ENCODE peak calls at places on chromosomes 1 and 21, in ten cellular contexts. One of them, this sample, is unnamed.

GRCh38 chr1:235024706-235025421 is 103.8 kb downstream of the TOMM20 start:
- DNase-seq in prostate gland: no peak
- DNase-seq in left ventricle myocardium inferior: no peak
- DNase-seq in left lung: no peak
- DNase-seq in AG04450: no peak
- DNase-seq in astrocyte: no peak
- DNase-seq in IMR-90: no peak
- DNase-seq in transverse colon: no peak
- DNase-seq in heart left ventricle: no peak
- DNase-seq in hepatocyte: no peak
- DNase-seq in this sample: no peak

GRCh38 chr1:6348511-6349191 is 44.9 kb downstream of the ACOT7 start:
- DNase-seq in left lung: no peak
- DNase-seq in hepatocyte: no peak
- DNase-seq in AG04450: no peak
- DNase-seq in IMR-90: peak
- DNase-seq in transverse colon: peak
- DNase-seq in prostate gland: no peak
- DNase-seq in left ventricle myocardium inferior: peak
- DNase-seq in astrocyte: peak
- DNase-seq in heart left ventricle: no peak
- DNase-seq in this sample: no peak

GRCh38 chr1:42214447-42214871 is 49.9 kb upstream of the GUCA2A start:
- DNase-seq in IMR-90: peak
- DNase-seq in transverse colon: peak
- DNase-seq in AG04450: no peak
- DNase-seq in heart left ventricle: no peak
- DNase-seq in left ventricle myocardium inferior: no peak
- DNase-seq in astrocyte: peak
- DNase-seq in hepatocyte: peak
- DNase-seq in prostate gland: peak
- DNase-seq in left lung: no peak
- DNase-seq in this sample: no peak

GRCh38 chr1:221998186-221998612 is 256.3 kb upstream of the DUSP10 start:
- DNase-seq in left lung: no peak
- DNase-seq in IMR-90: peak
- DNase-seq in transverse colon: no peak
- DNase-seq in heart left ventricle: peak
- DNase-seq in AG04450: no peak
- DNase-seq in hepatocyte: no peak
- DNase-seq in prostate gland: no peak
- DNase-seq in left ventricle myocardium inferior: no peak
- DNase-seq in astrocyte: peak
- DNase-seq in this sample: no peak

GRCh38 chr1:193306430-193306829 is 120.0 kb upstream of the B3GALT2 start:
- DNase-seq in hepatocyte: no peak
- DNase-seq in astrocyte: no peak
- DNase-seq in AG04450: no peak
- DNase-seq in heart left ventricle: no peak
- DNase-seq in left ventricle myocardium inferior: no peak
- DNase-seq in prostate gland: peak
- DNase-seq in IMR-90: no peak
- DNase-seq in transverse colon: no peak
- DNase-seq in left lung: no peak
- DNase-seq in this sample: no peak

GRCh38 chr21:41747943-41748738 is 18.7 kb downstream of the RIPK4 start:
- DNase-seq in IMR-90: no peak
- DNase-seq in hepatocyte: no peak
- DNase-seq in prostate gland: no peak
- DNase-seq in transverse colon: no peak
- DNase-seq in astrocyte: no peak
- DNase-seq in left lung: no peak
- DNase-seq in left ventricle myocardium inferior: no peak
- DNase-seq in AG04450: no peak
- DNase-seq in heart left ventricle: peak
- DNase-seq in this sample: no peak

GRCh38 chr1:159204071-159204790 is 444 bp upstream of the ACKR1 start:
- DNase-seq in AG04450: no peak
- DNase-seq in left ventricle myocardium inferior: no peak
- DNase-seq in prostate gland: no peak
- DNase-seq in left lung: no peak
- DNase-seq in IMR-90: no peak
- DNase-seq in hepatocyte: no peak
- DNase-seq in astrocyte: no peak
- DNase-seq in heart left ventricle: no peak
- DNase-seq in transverse colon: no peak
- DNase-seq in this sample: no peak

GRCh38 chr1:207239874-207240273 is 81.6 kb upstream of the CD55 start:
- DNase-seq in transverse colon: no peak
- DNase-seq in astrocyte: no peak
- DNase-seq in left ventricle myocardium inferior: no peak
- DNase-seq in hepatocyte: peak
- DNase-seq in prostate gland: no peak
- DNase-seq in IMR-90: no peak
- DNase-seq in left lung: no peak
- DNase-seq in AG04450: no peak
- DNase-seq in heart left ventricle: no peak
- DNase-seq in this sample: no peak

GRCh38 chr1:41539999-41540398 is 55.5 kb upstream of the EDN2 start:
- DNase-seq in hepatocyte: no peak
- DNase-seq in left ventricle myocardium inferior: no peak
- DNase-seq in transverse colon: peak
- DNase-seq in prostate gland: no peak
- DNase-seq in heart left ventricle: no peak
- DNase-seq in IMR-90: no peak
- DNase-seq in astrocyte: no peak
- DNase-seq in left lung: no peak
- DNase-seq in AG04450: no peak
- DNase-seq in this sample: no peak

GRCh38 chr1:110783292-110783918 is 89.5 kb upstream of the CD53 start:
- DNase-seq in transverse colon: peak
- DNase-seq in left lung: no peak
- DNase-seq in astrocyte: peak
- DNase-seq in prostate gland: peak
- DNase-seq in hepatocyte: peak
- DNase-seq in left ventricle myocardium inferior: no peak
- DNase-seq in heart left ventricle: peak
- DNase-seq in AG04450: peak
- DNase-seq in IMR-90: peak
- DNase-seq in this sample: no peak

GRCh38 chr1:154404984-154405761 is at the start of gene IL6R:
- DNase-seq in hepatocyte: peak
- DNase-seq in left ventricle myocardium inferior: peak
- DNase-seq in IMR-90: peak
- DNase-seq in heart left ventricle: peak
- DNase-seq in left lung: peak
- DNase-seq in prostate gland: peak
- DNase-seq in astrocyte: peak
- DNase-seq in AG04450: peak
- DNase-seq in transverse colon: peak
- DNase-seq in this sample: peak

GRCh38 chr1:212749924-212750535 is 41.5 kb downstream of the NSL1 start:
- DNase-seq in left ventricle myocardium inferior: no peak
- DNase-seq in IMR-90: peak
- DNase-seq in prostate gland: no peak
- DNase-seq in AG04450: peak
- DNase-seq in left lung: no peak
- DNase-seq in astrocyte: peak
- DNase-seq in heart left ventricle: no peak
- DNase-seq in hepatocyte: peak
- DNase-seq in transverse colon: no peak
- DNase-seq in this sample: no peak

GRCh38 chr1:213326666-213327317 is 275.8 kb downstream of the RPS6KC1 start:
- DNase-seq in AG04450: peak
- DNase-seq in transverse colon: peak
- DNase-seq in left ventricle myocardium inferior: peak
- DNase-seq in left lung: no peak
- DNase-seq in prostate gland: no peak
- DNase-seq in hepatocyte: no peak
- DNase-seq in IMR-90: peak
- DNase-seq in heart left ventricle: peak
- DNase-seq in astrocyte: peak
- DNase-seq in this sample: no peak

GRCh38 chr1:167517535-167518330 is 596 bp downstream of the CD247 start:
- DNase-seq in AG04450: no peak
- DNase-seq in heart left ventricle: no peak
- DNase-seq in left lung: peak
- DNase-seq in prostate gland: no peak
- DNase-seq in IMR-90: no peak
- DNase-seq in transverse colon: peak
- DNase-seq in hepatocyte: no peak
- DNase-seq in astrocyte: no peak
- DNase-seq in left ventricle myocardium inferior: no peak
- DNase-seq in this sample: no peak

GRCh38 chr1:111453706-111454105 is 4.4 kb downstream of the ATP5PB start:
- DNase-seq in transverse colon: no peak
- DNase-seq in left ventricle myocardium inferior: no peak
- DNase-seq in left lung: no peak
- DNase-seq in astrocyte: no peak
- DNase-seq in prostate gland: no peak
- DNase-seq in hepatocyte: no peak
- DNase-seq in heart left ventricle: no peak
- DNase-seq in IMR-90: no peak
- DNase-seq in AG04450: no peak
- DNase-seq in this sample: no peak

GRCh38 chr1:155207578-155208405 is at the start of gene THBS3:
- DNase-seq in prostate gland: no peak
- DNase-seq in heart left ventricle: peak
- DNase-seq in IMR-90: peak
- DNase-seq in transverse colon: no peak
- DNase-seq in hepatocyte: peak
- DNase-seq in AG04450: no peak
- DNase-seq in left ventricle myocardium inferior: peak
- DNase-seq in astrocyte: peak
- DNase-seq in left lung: no peak
- DNase-seq in this sample: peak

GRCh38 chr1:30748098-30748698 is 9.4 kb downstream of the LAPTM5 start:
- DNase-seq in left ventricle myocardium inferior: no peak
- DNase-seq in heart left ventricle: no peak
- DNase-seq in prostate gland: peak
- DNase-seq in left lung: no peak
- DNase-seq in transverse colon: no peak
- DNase-seq in hepatocyte: no peak
- DNase-seq in astrocyte: no peak
- DNase-seq in AG04450: no peak
- DNase-seq in IMR-90: no peak
- DNase-seq in this sample: peak

GRCh38 chr21:15722591-15723324 is 7.0 kb upstream of the USP25 start:
- DNase-seq in left lung: no peak
- DNase-seq in astrocyte: no peak
- DNase-seq in heart left ventricle: no peak
- DNase-seq in IMR-90: no peak
- DNase-seq in transverse colon: no peak
- DNase-seq in hepatocyte: peak
- DNase-seq in AG04450: no peak
- DNase-seq in left ventricle myocardium inferior: no peak
- DNase-seq in prostate gland: peak
- DNase-seq in this sample: no peak

GRCh38 chr1:35188578-35189392 is 4.2 kb downstream of the SFPQ start:
- DNase-seq in transverse colon: no peak
- DNase-seq in astrocyte: no peak
- DNase-seq in IMR-90: no peak
- DNase-seq in left ventricle myocardium inferior: no peak
- DNase-seq in prostate gland: no peak
- DNase-seq in left lung: no peak
- DNase-seq in AG04450: no peak
- DNase-seq in heart left ventricle: no peak
- DNase-seq in hepatocyte: no peak
- DNase-seq in this sample: no peak

GRCh38 chr1:27027575-27028250 is 15.1 kb upstream of the TENT5B start:
- DNase-seq in IMR-90: no peak
- DNase-seq in AG04450: no peak
- DNase-seq in left lung: no peak
- DNase-seq in transverse colon: no peak
- DNase-seq in heart left ventricle: no peak
- DNase-seq in astrocyte: no peak
- DNase-seq in left ventricle myocardium inferior: no peak
- DNase-seq in prostate gland: peak
- DNase-seq in hepatocyte: peak
- DNase-seq in this sample: no peak

GRCh38 chr1:28631713-28632112 is 11.2 kb downstream of the TAF12 start:
- DNase-seq in left lung: no peak
- DNase-seq in left ventricle myocardium inferior: no peak
- DNase-seq in astrocyte: no peak
- DNase-seq in prostate gland: no peak
- DNase-seq in IMR-90: no peak
- DNase-seq in heart left ventricle: no peak
- DNase-seq in transverse colon: no peak
- DNase-seq in AG04450: no peak
- DNase-seq in hepatocyte: no peak
- DNase-seq in this sample: no peak

GRCh38 chr1:1407101-1407956 is at the start of gene MRPL20:
- DNase-seq in transverse colon: peak
- DNase-seq in hepatocyte: peak
- DNase-seq in prostate gland: peak
- DNase-seq in left lung: peak
- DNase-seq in IMR-90: peak
- DNase-seq in left ventricle myocardium inferior: peak
- DNase-seq in astrocyte: peak
- DNase-seq in AG04450: peak
- DNase-seq in heart left ventricle: peak
- DNase-seq in this sample: peak
- TF ChIP-seq CTCF in transverse colon: peak
- TF ChIP-seq CTCF in hepatocyte: no peak
- TF ChIP-seq CTCF in prostate gland: no peak
- TF ChIP-seq CTCF in left lung: no peak
- TF ChIP-seq CTCF in IMR-90: peak
- TF ChIP-seq CTCF in left ventricle myocardium inferior: no peak
- TF ChIP-seq CTCF in astrocyte: peak
- TF ChIP-seq CTCF in AG04450: no peak
- TF ChIP-seq CTCF in heart left ventricle: no peak
- TF ChIP-seq CTCF in this sample: peak

GRCh38 chr1:81681104-81681503 is 119.6 kb upstream of the ADGRL2 start:
- DNase-seq in left ventricle myocardium inferior: no peak
- DNase-seq in prostate gland: no peak
- DNase-seq in astrocyte: no peak
- DNase-seq in heart left ventricle: no peak
- DNase-seq in IMR-90: no peak
- DNase-seq in AG04450: no peak
- DNase-seq in hepatocyte: no peak
- DNase-seq in left lung: no peak
- DNase-seq in transverse colon: no peak
- DNase-seq in this sample: no peak
- H3K4me3 ChIP-seq in left ventricle myocardium inferior: no peak
- H3K4me3 ChIP-seq in prostate gland: no peak
- H3K4me3 ChIP-seq in astrocyte: no peak
- H3K4me3 ChIP-seq in heart left ventricle: no peak
- H3K4me3 ChIP-seq in IMR-90: no peak
- H3K4me3 ChIP-seq in AG04450: no peak
- H3K4me3 ChIP-seq in hepatocyte: no peak
- H3K4me3 ChIP-seq in left lung: no peak
- H3K4me3 ChIP-seq in transverse colon: no peak
- H3K4me3 ChIP-seq in this sample: no peak

GRCh38 chr21:27300770-27301169 is 333.9 kb upstream of the ADAMTS5 start:
- DNase-seq in left lung: no peak
- DNase-seq in transverse colon: no peak
- DNase-seq in hepatocyte: no peak
- DNase-seq in AG04450: peak
- DNase-seq in IMR-90: peak
- DNase-seq in astrocyte: peak
- DNase-seq in heart left ventricle: no peak
- DNase-seq in left ventricle myocardium inferior: no peak
- DNase-seq in prostate gland: no peak
- DNase-seq in this sample: no peak
- H3K27ac ChIP-seq in left lung: no peak
- H3K27ac ChIP-seq in transverse colon: no peak
- H3K27ac ChIP-seq in hepatocyte: no peak
- H3K27ac ChIP-seq in AG04450: peak
- H3K27ac ChIP-seq in IMR-90: peak
- H3K27ac ChIP-seq in astrocyte: no peak
- H3K27ac ChIP-seq in heart left ventricle: no peak
- H3K27ac ChIP-seq in left ventricle myocardium inferior: no peak
- H3K27ac ChIP-seq in prostate gland: no peak
- H3K27ac ChIP-seq in this sample: no peak

GRCh38 chr1:163069142-163069541 is at the start of gene RGS4:
- DNase-seq in astrocyte: peak
- DNase-seq in left lung: no peak
- DNase-seq in transverse colon: peak
- DNase-seq in IMR-90: peak
- DNase-seq in heart left ventricle: peak
- DNase-seq in left ventricle myocardium inferior: peak
- DNase-seq in hepatocyte: peak
- DNase-seq in AG04450: peak
- DNase-seq in prostate gland: peak
- DNase-seq in this sample: peak
- TF ChIP-seq CTCF in astrocyte: peak
- TF ChIP-seq CTCF in left lung: peak
- TF ChIP-seq CTCF in transverse colon: peak
- TF ChIP-seq CTCF in IMR-90: peak
- TF ChIP-seq CTCF in heart left ventricle: no peak
- TF ChIP-seq CTCF in left ventricle myocardium inferior: peak
- TF ChIP-seq CTCF in hepatocyte: peak
- TF ChIP-seq CTCF in AG04450: peak
- TF ChIP-seq CTCF in prostate gland: peak
- TF ChIP-seq CTCF in this sample: peak

This sample was measured in dorsolateral prefrontal cortex.